ENCODE peak calls at places on chromosomes 1 and 21, in five cellular contexts. B is T-helper 1 cell, X is T follicular helper cell, U is right atrium auricular region, Q is NCI-H774. K is an unnamed sample.

GRCh38 chr1:171966426-171967220 is 125.3 kb downstream of the DNM3 start:
- DNase-seq in B (no peak), X (no peak), U (no peak), Q (no peak), K (no peak)

GRCh38 chr1:189669846-189670245 is 807.8 kb downstream of the BRINP3 start:
- DNase-seq in B (no peak), X (no peak), U (no peak), Q (no peak), K (no peak)

GRCh38 chr1:231937013-231937754 is 310.6 kb downstream of the DISC1 start:
- DNase-seq in B (no peak), X (no peak), U (no peak), Q (no peak), K (no peak)

GRCh38 chr1:228009116-228009827 is 2.5 kb downstream of the WNT3A start:
- DNase-seq in B (no peak), X (no peak), U (peak), Q (no peak), K (no peak)

GRCh38 chr1:46487818-46488218 is 1.8 kb upstream of the DMBX1 start:
- DNase-seq in B (peak), X (no peak), U (no peak), Q (no peak), K (peak)

GRCh38 chr1:245512980-245513578 is 358.3 kb downstream of the KIF26B start:
- DNase-seq in B (no peak), X (no peak), U (no peak), Q (no peak), K (peak)

GRCh38 chr21:20822559-20823133 is 175.6 kb upstream of the NCAM2 start:
- DNase-seq in B (no peak), X (no peak), U (no peak), Q (no peak), K (no peak)

GRCh38 chr1:221363074-221363473 is 378.8 kb downstream of the DUSP10 start:
- DNase-seq in B (no peak), X (no peak), U (no peak), Q (no peak), K (no peak)

GRCh38 chr1:226975909-226976670 is 36.0 kb downstream of the COQ8A start:
- DNase-seq in B (no peak), X (no peak), U (no peak), Q (no peak), K (no peak)

GRCh38 chr1:159015440-159015909 is 5.8 kb downstream of the IFI16 start:
- DNase-seq in B (peak), X (peak), U (peak), Q (no peak), K (peak)

GRCh38 chr1:24619376-24619775 is 23.7 kb upstream of the SRRM1 start:
- DNase-seq in B (no peak), X (no peak), U (no peak), Q (no peak), K (no peak)

GRCh38 chr1:7675431-7676273 is 95.4 kb upstream of the VAMP3 start:
- DNase-seq in B (no peak), X (no peak), U (no peak), Q (no peak), K (no peak)

GRCh38 chr1:59178339-59178744 is 118.6 kb upstream of the FGGY start:
- DNase-seq in B (no peak), X (no peak), U (peak), Q (no peak), K (no peak)

GRCh38 chr1:28877132-28877781 is 37.1 kb upstream of the EPB41 start:
- DNase-seq in B (peak), X (peak), U (peak), Q (peak), K (peak)

GRCh38 chr1:237042892-237043576 is 1.1 kb downstream of the RYR2 start:
- DNase-seq in B (no peak), X (no peak), U (no peak), Q (no peak), K (no peak)

GRCh38 chr1:15639262-15639661 is 22.0 kb downstream of the DDI2 start:
- DNase-seq in B (no peak), X (no peak), U (no peak), Q (no peak), K (no peak)

GRCh38 chr1:206000641-206001339 is 2.4 kb downstream of the RAB7B start:
- DNase-seq in B (no peak), X (no peak), U (no peak), Q (no peak), K (peak)

GRCh38 chr1:18234790-18235242 is 127.2 kb downstream of the IGSF21 start:
- DNase-seq in B (peak), X (no peak), U (no peak), Q (no peak), K (peak)

GRCh38 chr1:110463695-110464094 is 12.7 kb downstream of the PROK1 start:
- DNase-seq in B (no peak), X (no peak), U (no peak), Q (no peak), K (no peak)

GRCh38 chr1:4650486-4650885 is 3.9 kb upstream of the AJAP1 start:
- DNase-seq in B (no peak), X (no peak), U (no peak), Q (no peak), K (peak)

GRCh38 chr1:54547601-54548388 is at the start of gene ACOT11:
- DNase-seq in B (no peak), X (no peak), U (peak), Q (no peak), K (no peak)

GRCh38 chr1:2288816-2289536 is 60.9 kb downstream of the SKI start:
- DNase-seq in B (no peak), X (no peak), U (no peak), Q (no peak), K (no peak)

GRCh38 chr1:23718482-23718881 is 24.8 kb upstream of the ELOA start:
- DNase-seq in B (no peak), X (no peak), U (no peak), Q (no peak), K (no peak)

GRCh38 chr1:110605901-110606783 is at the start of gene KCNA2:
- DNase-seq in B (no peak), X (no peak), U (no peak), Q (no peak), K (no peak)

GRCh38 chr1:4394366-4394765 is 260.0 kb upstream of the AJAP1 start:
- DNase-seq in B (no peak), X (no peak), U (no peak), Q (no peak), K (no peak)

GRCh38 chr1:4267381-4268261 is 367.5 kb upstream of the C1orf174 start:
- DNase-seq in B (peak), X (no peak), U (no peak), Q (no peak), K (no peak)

GRCh38 chr1:174519845-174520244 is 72.1 kb downstream of the GPR52 start:
- DNase-seq in B (no peak), X (no peak), U (no peak), Q (no peak), K (no peak)

GRCh38 chr1:2049517-2050481 is at the start of gene PRKCZ:
- DNase-seq in B (peak), X (peak), U (peak), Q (peak), K (no peak)

GRCh38 chr1:77060000-77060399 is 159.2 kb downstream of the PIGK start:
- DNase-seq in B (no peak), X (no peak), U (no peak), Q (no peak), K (peak)

GRCh38 chr1:1906185-1907097 is 8.6 kb upstream of the CALML6 start:
- DNase-seq in B (peak), X (peak), U (peak), Q (peak), K (peak)

GRCh38 chr1:109239580-109240068 is 9.7 kb upstream of the CELSR2 start:
- DNase-seq in B (peak), X (peak), U (peak), Q (no peak), K (peak)

GRCh38 chr1:93965888-93966287 is 56.7 kb upstream of the GCLM start:
- DNase-seq in B (no peak), X (no peak), U (no peak), Q (no peak), K (no peak)

GRCh38 chr1:224544711-224545110 is 71.4 kb upstream of the CNIH3 start:
- DNase-seq in B (no peak), X (no peak), U (no peak), Q (no peak), K (peak)

GRCh38 chr1:217149791-217150190 is 426.6 kb upstream of the ESRRG start:
- DNase-seq in B (no peak), X (no peak), U (no peak), Q (no peak), K (no peak)

GRCh38 chr1:192913683-192914082 is 104.8 kb downstream of the RGS2 start:
- DNase-seq in B (no peak), X (no peak), U (no peak), Q (no peak), K (no peak)

GRCh38 chr1:43143441-43143888 is 28.6 kb downstream of the EBNA1BP2 start:
- DNase-seq in B (no peak), X (no peak), U (no peak), Q (no peak), K (peak)

GRCh38 chr1:201709564-201710295 is 119.2 kb upstream of the IPO9 start:
- DNase-seq in B (peak), X (peak), U (peak), Q (peak), K (peak)

GRCh38 chr21:34157456-34158025 is 84.2 kb downstream of the MRPS6 start:
- DNase-seq in B (no peak), X (no peak), U (no peak), Q (no peak), K (no peak)

GRCh38 chr1:47677241-47677940 is 239.5 kb downstream of the FOXD2 start:
- DNase-seq in B (no peak), X (no peak), U (peak), Q (no peak), K (no peak)

GRCh38 chr21:14675774-14676530 is 129.8 kb upstream of the SAMSN1 start:
- DNase-seq in B (peak), X (peak), U (no peak), Q (no peak), K (peak)

K was measured in NB4.